ENCODE peak calls at places on chromosome 19, in six cellular contexts. One of them, this sample, is unnamed.
A peak's percentile ranks its signal among the peaks of the same experiment; 100 is the strongest.

GRCh38 chr19:2289714-2290435 is 7.9 kb upstream of the PEAK3 start:
- DNase-seq in IMR-90: no peak
- DNase-seq in suprapubic skin: peak; percentile 74
- DNase-seq in left ventricle myocardium inferior: peak; percentile 42
- DNase-seq in effector memory CD4-positive, alpha-beta T cell: peak; percentile 32
- DNase-seq in lung: peak; percentile 44
- DNase-seq in this sample: no peak

GRCh38 chr19:5281588-5281987 is 59.0 kb downstream of the PTPRS start:
- DNase-seq in suprapubic skin: peak; percentile 77
- DNase-seq in IMR-90: no peak
- DNase-seq in lung: peak; percentile 50
- DNase-seq in effector memory CD4-positive, alpha-beta T cell: no peak
- DNase-seq in left ventricle myocardium inferior: peak; percentile 84
- DNase-seq in this sample: peak; percentile 84

GRCh38 chr19:49889687-49890348 is 6.9 kb downstream of the IL4I1 start:
- DNase-seq in left ventricle myocardium inferior: peak; percentile 74
- DNase-seq in effector memory CD4-positive, alpha-beta T cell: peak; percentile 64
- DNase-seq in suprapubic skin: peak; percentile 84
- DNase-seq in IMR-90: peak; percentile 61
- DNase-seq in lung: peak; percentile 73
- DNase-seq in this sample: peak; percentile 91

GRCh38 chr19:6677924-6678689 is 8.1 kb upstream of the TNFSF14 start:
- DNase-seq in suprapubic skin: no peak
- DNase-seq in effector memory CD4-positive, alpha-beta T cell: peak; percentile 30
- DNase-seq in lung: peak; percentile 36
- DNase-seq in IMR-90: no peak
- DNase-seq in left ventricle myocardium inferior: no peak
- DNase-seq in this sample: no peak

GRCh38 chr19:47523473-47523872 is 8.6 kb upstream of the NAPA start:
- DNase-seq in IMR-90: no peak
- DNase-seq in effector memory CD4-positive, alpha-beta T cell: no peak
- DNase-seq in lung: no peak
- DNase-seq in left ventricle myocardium inferior: no peak
- DNase-seq in suprapubic skin: no peak
- DNase-seq in this sample: no peak

GRCh38 chr19:32324631-32325215 is 20.7 kb upstream of the ZNF507 start:
- DNase-seq in effector memory CD4-positive, alpha-beta T cell: no peak
- DNase-seq in lung: no peak
- DNase-seq in suprapubic skin: no peak
- DNase-seq in left ventricle myocardium inferior: no peak
- DNase-seq in IMR-90: peak; percentile 6
- DNase-seq in this sample: no peak

GRCh38 chr19:41959056-41960053 is at the start of gene RABAC1:
- DNase-seq in effector memory CD4-positive, alpha-beta T cell: peak; percentile 80
- DNase-seq in suprapubic skin: peak; percentile 91
- DNase-seq in lung: peak; percentile 92
- DNase-seq in left ventricle myocardium inferior: peak; percentile 89
- DNase-seq in IMR-90: peak; percentile 91
- DNase-seq in this sample: peak; percentile 86

GRCh38 chr19:52094526-52094925 is 1.0 kb downstream of the ZNF841 start:
- DNase-seq in effector memory CD4-positive, alpha-beta T cell: no peak
- DNase-seq in lung: no peak
- DNase-seq in left ventricle myocardium inferior: no peak
- DNase-seq in suprapubic skin: no peak
- DNase-seq in IMR-90: no peak
- DNase-seq in this sample: no peak

GRCh38 chr19:2478324-2478755 is 2.4 kb downstream of the GADD45B start:
- DNase-seq in effector memory CD4-positive, alpha-beta T cell: peak; percentile 47
- DNase-seq in lung: peak; percentile 73
- DNase-seq in left ventricle myocardium inferior: peak; percentile 61
- DNase-seq in suprapubic skin: peak; percentile 89
- DNase-seq in IMR-90: peak; percentile 64
- DNase-seq in this sample: peak; percentile 86

GRCh38 chr19:45200614-45201013 is 22.0 kb downstream of the BLOC1S3 start:
- DNase-seq in effector memory CD4-positive, alpha-beta T cell: no peak
- DNase-seq in suprapubic skin: no peak
- DNase-seq in IMR-90: peak; percentile 57
- DNase-seq in left ventricle myocardium inferior: no peak
- DNase-seq in lung: no peak
- DNase-seq in this sample: no peak

GRCh38 chr19:14363203-14364097 is 17.8 kb upstream of the ADGRE5 start:
- DNase-seq in IMR-90: peak; percentile 42
- DNase-seq in lung: peak; percentile 72
- DNase-seq in suprapubic skin: peak; percentile 72
- DNase-seq in effector memory CD4-positive, alpha-beta T cell: no peak
- DNase-seq in left ventricle myocardium inferior: peak; percentile 86
- DNase-seq in this sample: peak; percentile 79

GRCh38 chr19:41984961-41985360 is 9.1 kb downstream of the ATP1A3 start:
- DNase-seq in left ventricle myocardium inferior: no peak
- DNase-seq in suprapubic skin: no peak
- DNase-seq in effector memory CD4-positive, alpha-beta T cell: no peak
- DNase-seq in IMR-90: no peak
- DNase-seq in lung: no peak
- DNase-seq in this sample: no peak

GRCh38 chr19:55160986-55161365 is 3.4 kb upstream of the TNNI3 start:
- DNase-seq in IMR-90: no peak
- DNase-seq in suprapubic skin: no peak
- DNase-seq in lung: no peak
- DNase-seq in left ventricle myocardium inferior: no peak
- DNase-seq in effector memory CD4-positive, alpha-beta T cell: no peak
- DNase-seq in this sample: no peak

GRCh38 chr19:35261356-35262100 is 7.2 kb upstream of the USF2 start:
- DNase-seq in lung: no peak
- DNase-seq in effector memory CD4-positive, alpha-beta T cell: no peak
- DNase-seq in IMR-90: no peak
- DNase-seq in suprapubic skin: no peak
- DNase-seq in left ventricle myocardium inferior: no peak
- DNase-seq in this sample: peak; percentile 48

GRCh38 chr19:13885826-13886365 is 9.0 kb downstream of the NANOS3 start:
- DNase-seq in IMR-90: no peak
- DNase-seq in lung: no peak
- DNase-seq in effector memory CD4-positive, alpha-beta T cell: no peak
- DNase-seq in suprapubic skin: no peak
- DNase-seq in left ventricle myocardium inferior: no peak
- DNase-seq in this sample: no peak

GRCh38 chr19:49057636-49058234 is at the start of gene CGB7:
- DNase-seq in suprapubic skin: peak; percentile 84
- DNase-seq in effector memory CD4-positive, alpha-beta T cell: peak; percentile 36
- DNase-seq in IMR-90: peak; percentile 35
- DNase-seq in left ventricle myocardium inferior: peak; percentile 78
- DNase-seq in lung: peak; percentile 78
- DNase-seq in this sample: peak; percentile 84

GRCh38 chr19:38039966-38040365 is 133.0 kb downstream of the SIPA1L3 start:
- DNase-seq in IMR-90: peak; percentile 99
- DNase-seq in suprapubic skin: no peak
- DNase-seq in left ventricle myocardium inferior: no peak
- DNase-seq in effector memory CD4-positive, alpha-beta T cell: no peak
- DNase-seq in lung: no peak
- DNase-seq in this sample: no peak

GRCh38 chr19:48290341-48290922 is 20.6 kb downstream of the ZNF114 start:
- DNase-seq in suprapubic skin: no peak
- DNase-seq in left ventricle myocardium inferior: no peak
- DNase-seq in IMR-90: peak; percentile 57
- DNase-seq in lung: no peak
- DNase-seq in effector memory CD4-positive, alpha-beta T cell: no peak
- DNase-seq in this sample: no peak

GRCh38 chr19:53962887-53963435 is at the start of gene CACNG8:
- DNase-seq in IMR-90: no peak
- DNase-seq in lung: no peak
- DNase-seq in effector memory CD4-positive, alpha-beta T cell: no peak
- DNase-seq in left ventricle myocardium inferior: no peak
- DNase-seq in suprapubic skin: no peak
- DNase-seq in this sample: no peak

GRCh38 chr19:23986623-23987022 is 71.9 kb downstream of the ZNF726 start:
- DNase-seq in lung: no peak
- DNase-seq in left ventricle myocardium inferior: no peak
- DNase-seq in IMR-90: no peak
- DNase-seq in suprapubic skin: no peak
- DNase-seq in effector memory CD4-positive, alpha-beta T cell: no peak
- DNase-seq in this sample: no peak

GRCh38 chr19:2315818-2316353 is 7.9 kb upstream of the LINGO3 start:
- DNase-seq in lung: peak; percentile 74
- DNase-seq in effector memory CD4-positive, alpha-beta T cell: no peak
- DNase-seq in left ventricle myocardium inferior: peak; percentile 61
- DNase-seq in IMR-90: peak; percentile 56
- DNase-seq in suprapubic skin: no peak
- DNase-seq in this sample: peak; percentile 64

GRCh38 chr19:9847087-9847671 is 12.1 kb downstream of the PIN1 start:
- DNase-seq in IMR-90: peak; percentile 97
- DNase-seq in effector memory CD4-positive, alpha-beta T cell: no peak
- DNase-seq in lung: peak; percentile 39
- DNase-seq in suprapubic skin: peak; percentile 75
- DNase-seq in left ventricle myocardium inferior: no peak
- DNase-seq in this sample: peak; percentile 67

GRCh38 chr19:53424968-53425597 is 6.7 kb upstream of the ZNF761 start:
- DNase-seq in IMR-90: peak; percentile 65
- DNase-seq in effector memory CD4-positive, alpha-beta T cell: peak; percentile 53
- DNase-seq in left ventricle myocardium inferior: peak; percentile 70
- DNase-seq in suprapubic skin: peak; percentile 72
- DNase-seq in lung: peak; percentile 70
- DNase-seq in this sample: peak; percentile 82

GRCh38 chr19:41456342-41456918 is 13.5 kb downstream of the ERICH4 start:
- DNase-seq in lung: no peak
- DNase-seq in effector memory CD4-positive, alpha-beta T cell: no peak
- DNase-seq in suprapubic skin: no peak
- DNase-seq in IMR-90: peak; percentile 56
- DNase-seq in left ventricle myocardium inferior: no peak
- DNase-seq in this sample: no peak

GRCh38 chr19:3699071-3699740 is 1.1 kb downstream of the PIP5K1C start:
- DNase-seq in suprapubic skin: peak; percentile 80
- DNase-seq in effector memory CD4-positive, alpha-beta T cell: no peak
- DNase-seq in IMR-90: peak; percentile 34
- DNase-seq in lung: no peak
- DNase-seq in left ventricle myocardium inferior: peak; percentile 55
- DNase-seq in this sample: peak; percentile 62
- H3K27ac ChIP-seq in suprapubic skin: peak overlapping the region; percentile 81
- H3K27ac ChIP-seq in effector memory CD4-positive, alpha-beta T cell: peak overlapping the region; percentile 32
- H3K27ac ChIP-seq in IMR-90: peak overlapping the region; percentile 77
- H3K27ac ChIP-seq in lung: peak overlapping the region; percentile 82
- H3K27ac ChIP-seq in left ventricle myocardium inferior: peak overlapping the region; percentile 93
- H3K27ac ChIP-seq in this sample: peak overlapping the region; percentile 68

GRCh38 chr19:27717825-27718224 is 1495.1 kb downstream of the UQCRFS1 start:
- DNase-seq in IMR-90: no peak
- DNase-seq in effector memory CD4-positive, alpha-beta T cell: no peak
- DNase-seq in left ventricle myocardium inferior: no peak
- DNase-seq in suprapubic skin: no peak
- DNase-seq in lung: no peak
- DNase-seq in this sample: no peak
- H3K36me3 ChIP-seq in IMR-90: no peaks in the 10 kb centered on the region
- H3K36me3 ChIP-seq in effector memory CD4-positive, alpha-beta T cell: no peaks in the 10 kb centered on the region
- H3K36me3 ChIP-seq in left ventricle myocardium inferior: no peaks in the 10 kb centered on the region
- H3K36me3 ChIP-seq in suprapubic skin: no peaks in the 10 kb centered on the region
- H3K36me3 ChIP-seq in lung: no peaks in the 10 kb centered on the region
- H3K36me3 ChIP-seq in this sample: no peaks in the 10 kb centered on the region

GRCh38 chr19:18377026-18377425 is 8.9 kb upstream of the GDF15 start:
- DNase-seq in left ventricle myocardium inferior: no peak
- DNase-seq in effector memory CD4-positive, alpha-beta T cell: no peak
- DNase-seq in suprapubic skin: no peak
- DNase-seq in IMR-90: no peak
- DNase-seq in lung: no peak
- DNase-seq in this sample: no peak

GRCh38 chr19:18385359-18385674 is 641 bp upstream of the GDF15 start:
- DNase-seq in left ventricle myocardium inferior: no peak
- DNase-seq in effector memory CD4-positive, alpha-beta T cell: no peak
- DNase-seq in IMR-90: no peak
- DNase-seq in suprapubic skin: no peak
- DNase-seq in lung: no peak
- DNase-seq in this sample: no peak

GRCh38 chr19:18380843-18381242 is 5.1 kb upstream of the GDF15 start:
- DNase-seq in lung: no peak
- DNase-seq in left ventricle myocardium inferior: no peak
- DNase-seq in effector memory CD4-positive, alpha-beta T cell: no peak
- DNase-seq in IMR-90: no peak
- DNase-seq in suprapubic skin: no peak
- DNase-seq in this sample: no peak

GRCh38 chr19:18384775-18385174 is 1.2 kb upstream of the GDF15 start:
- DNase-seq in suprapubic skin: no peak
- DNase-seq in effector memory CD4-positive, alpha-beta T cell: no peak
- DNase-seq in left ventricle myocardium inferior: no peak
- DNase-seq in IMR-90: no peak
- DNase-seq in lung: no peak
- DNase-seq in this sample: no peak

DNA sequence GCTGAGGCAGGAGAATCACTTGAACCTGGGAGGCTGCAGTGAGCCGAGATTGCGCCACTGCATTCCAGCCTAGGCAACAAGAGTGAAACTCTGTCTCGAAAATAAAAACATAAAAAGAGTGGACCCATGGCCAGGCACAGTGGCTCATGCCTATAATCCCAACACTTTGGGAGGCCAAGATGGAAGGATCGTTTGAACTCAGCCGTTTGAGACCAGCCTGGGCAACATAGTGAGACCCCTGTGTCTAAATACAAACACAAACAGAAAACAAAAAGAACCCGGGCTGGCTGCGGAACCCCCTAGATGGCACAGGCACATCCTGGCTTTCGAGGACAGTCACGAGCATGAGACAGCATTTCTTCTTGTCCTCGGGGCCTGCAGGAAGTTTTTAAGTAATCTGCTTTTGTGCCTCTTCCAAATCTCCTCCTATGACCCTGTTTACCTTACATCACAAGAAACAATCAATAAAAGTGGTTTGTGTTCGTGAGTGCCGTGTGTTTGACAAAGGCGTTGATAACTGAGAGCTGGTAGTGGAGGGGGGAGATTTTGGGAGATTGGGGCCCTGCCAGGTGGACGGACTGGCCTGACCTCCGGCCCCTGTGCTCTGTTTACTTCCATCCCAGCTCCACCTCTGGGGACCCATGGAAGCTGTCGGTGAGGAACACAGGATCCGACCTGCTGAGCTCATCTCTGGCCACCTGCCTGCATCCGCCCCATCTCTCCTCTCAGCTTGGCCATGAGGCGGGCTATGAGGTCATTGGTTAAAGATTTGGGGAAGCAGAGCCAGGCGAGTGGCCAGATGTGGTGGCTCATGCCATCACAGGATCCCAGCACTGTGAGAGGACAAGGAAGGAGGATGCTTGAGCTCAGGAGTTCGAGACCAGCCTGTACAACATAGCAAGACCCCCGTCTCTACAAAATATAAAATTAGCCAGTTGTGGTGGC is 5.9 kb upstream of the GDF15 start:
- DNase-seq in left ventricle myocardium inferior: peak; percentile 86
- DNase-seq in suprapubic skin: peak; percentile 96
- DNase-seq in lung: peak; percentile 80
- DNase-seq in IMR-90: peak; percentile 96
- DNase-seq in effector memory CD4-positive, alpha-beta T cell: no peak
- DNase-seq in this sample: peak; percentile 93
- H3K27ac ChIP-seq in left ventricle myocardium inferior: peak overlapping the region; percentile 75
- H3K27ac ChIP-seq in suprapubic skin: peak overlapping the region; percentile 75
- H3K27ac ChIP-seq in lung: no peak overlapping the region
- H3K27ac ChIP-seq in IMR-90: peak overlapping the region; percentile 83
- H3K27ac ChIP-seq in effector memory CD4-positive, alpha-beta T cell: no peak overlapping the region
- H3K27ac ChIP-seq in this sample: peak overlapping the region; percentile 73

DNA sequence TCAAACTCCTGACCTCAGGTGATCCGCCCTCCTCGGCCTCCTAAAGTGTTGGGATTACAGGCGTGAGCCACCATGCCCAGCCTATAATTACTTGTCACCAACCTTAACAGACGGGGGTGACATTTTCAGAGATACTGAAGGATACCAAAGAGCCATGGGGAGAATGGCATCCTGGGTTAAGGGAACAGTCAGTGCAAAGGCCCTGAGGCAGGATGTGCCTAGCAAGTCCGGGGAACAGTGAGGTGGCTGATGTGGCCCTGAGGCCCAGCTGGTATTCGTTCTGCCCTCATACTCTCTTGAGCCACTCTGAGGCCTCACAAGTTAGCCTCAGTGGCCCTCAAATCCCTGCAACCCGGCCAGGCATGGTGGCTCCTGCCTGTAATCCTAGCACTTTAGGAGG is 15.0 kb upstream of the ANGPTL8 start:
- DNase-seq in suprapubic skin: no peak
- DNase-seq in effector memory CD4-positive, alpha-beta T cell: no peak
- DNase-seq in left ventricle myocardium inferior: no peak
- DNase-seq in lung: no peak
- DNase-seq in IMR-90: no peak
- DNase-seq in this sample: no peak
- H3K36me3 ChIP-seq in suprapubic skin: peaks cover 58% of the 10 kb centered on the region
- H3K36me3 ChIP-seq in effector memory CD4-positive, alpha-beta T cell: no peaks in the 10 kb centered on the region
- H3K36me3 ChIP-seq in left ventricle myocardium inferior: peaks cover 81% of the 10 kb centered on the region
- H3K36me3 ChIP-seq in lung: no peaks in the 10 kb centered on the region
- H3K36me3 ChIP-seq in IMR-90: peaks cover 31% of the 10 kb centered on the region
- H3K36me3 ChIP-seq in this sample: no peaks in the 10 kb centered on the region